ENCODE peak calls at places on chromosomes 13 and 19, in ten cellular contexts. One of them, this sample, is unnamed.

GRCh38 chr19:8811315-8812172 is 20.6 kb downstream of the ZNF558 start:
- DNase-seq in Peyer's patch: no peak
- DNase-seq in IMR-90: peak; percentile 15
- DNase-seq in stomach: no peak
- DNase-seq in endothelial cell of umbilical vein: no peak
- DNase-seq in transverse colon: no peak
- DNase-seq in adrenal gland: no peak
- DNase-seq in suprapubic skin: no peak
- DNase-seq in lower leg skin: no peak
- DNase-seq in ovary: no peak
- DNase-seq in this sample: no peak

GRCh38 chr19:43779147-43779819 is 1.5 kb downstream of the KCNN4 start:
- DNase-seq in lower leg skin: no peak
- DNase-seq in suprapubic skin: no peak
- DNase-seq in ovary: no peak
- DNase-seq in stomach: peak; percentile 68
- DNase-seq in endothelial cell of umbilical vein: no peak
- DNase-seq in adrenal gland: no peak
- DNase-seq in Peyer's patch: peak; percentile 75
- DNase-seq in transverse colon: peak; percentile 82
- DNase-seq in IMR-90: no peak
- DNase-seq in this sample: peak; percentile 86

GRCh38 chr19:4334929-4335833 is 3.4 kb downstream of the STAP2 start:
- DNase-seq in ovary: no peak
- DNase-seq in Peyer's patch: no peak
- DNase-seq in adrenal gland: no peak
- DNase-seq in transverse colon: no peak
- DNase-seq in endothelial cell of umbilical vein: no peak
- DNase-seq in suprapubic skin: no peak
- DNase-seq in lower leg skin: no peak
- DNase-seq in IMR-90: no peak
- DNase-seq in stomach: no peak
- DNase-seq in this sample: no peak

GRCh38 chr19:34120846-34121639 is 51.3 kb upstream of the LSM14A start:
- DNase-seq in endothelial cell of umbilical vein: peak; percentile 65
- DNase-seq in stomach: peak; percentile 31
- DNase-seq in Peyer's patch: no peak
- DNase-seq in IMR-90: peak; percentile 52
- DNase-seq in adrenal gland: no peak
- DNase-seq in lower leg skin: no peak
- DNase-seq in transverse colon: no peak
- DNase-seq in ovary: no peak
- DNase-seq in suprapubic skin: no peak
- DNase-seq in this sample: no peak

GRCh38 chr13:51501592-51502205 is 48.9 kb upstream of the INTS6 start:
- DNase-seq in Peyer's patch: no peak
- DNase-seq in ovary: no peak
- DNase-seq in stomach: no peak
- DNase-seq in IMR-90: peak; percentile 70
- DNase-seq in adrenal gland: no peak
- DNase-seq in transverse colon: no peak
- DNase-seq in lower leg skin: no peak
- DNase-seq in endothelial cell of umbilical vein: no peak
- DNase-seq in suprapubic skin: no peak
- DNase-seq in this sample: no peak

GRCh38 chr19:49808762-49809154 is 4.3 kb downstream of the FUZ start:
- DNase-seq in adrenal gland: peak; percentile 98
- DNase-seq in Peyer's patch: peak; percentile 97
- DNase-seq in suprapubic skin: peak; percentile 99
- DNase-seq in lower leg skin: peak; percentile 99
- DNase-seq in IMR-90: peak; percentile 71
- DNase-seq in stomach: peak; percentile 96
- DNase-seq in endothelial cell of umbilical vein: peak; percentile 85
- DNase-seq in transverse colon: peak; percentile 95
- DNase-seq in ovary: peak; percentile 98
- DNase-seq in this sample: peak; percentile 96

GRCh38 chr19:54105796-54106195 is 3.1 kb downstream of the NDUFA3 start:
- DNase-seq in endothelial cell of umbilical vein: no peak
- DNase-seq in lower leg skin: no peak
- DNase-seq in ovary: no peak
- DNase-seq in transverse colon: no peak
- DNase-seq in suprapubic skin: no peak
- DNase-seq in adrenal gland: no peak
- DNase-seq in stomach: no peak
- DNase-seq in Peyer's patch: peak; percentile 9
- DNase-seq in IMR-90: no peak
- DNase-seq in this sample: peak; percentile 63

GRCh38 chr13:73879346-73880020 is 254.7 kb downstream of the KLF12 start:
- DNase-seq in Peyer's patch: no peak
- DNase-seq in endothelial cell of umbilical vein: no peak
- DNase-seq in ovary: no peak
- DNase-seq in stomach: no peak
- DNase-seq in IMR-90: peak; percentile 16
- DNase-seq in transverse colon: no peak
- DNase-seq in suprapubic skin: no peak
- DNase-seq in lower leg skin: no peak
- DNase-seq in adrenal gland: no peak
- DNase-seq in this sample: no peak

GRCh38 chr13:106523566-106523965 is 11.9 kb downstream of the EFNB2 start:
- DNase-seq in adrenal gland: no peak
- DNase-seq in stomach: no peak
- DNase-seq in IMR-90: no peak
- DNase-seq in suprapubic skin: no peak
- DNase-seq in ovary: no peak
- DNase-seq in endothelial cell of umbilical vein: peak; percentile 45
- DNase-seq in Peyer's patch: no peak
- DNase-seq in lower leg skin: no peak
- DNase-seq in transverse colon: no peak
- DNase-seq in this sample: no peak

GRCh38 chr19:4014541-4015491 is 7.3 kb downstream of the PIAS4 start:
- DNase-seq in endothelial cell of umbilical vein: no peak
- DNase-seq in ovary: no peak
- DNase-seq in lower leg skin: no peak
- DNase-seq in IMR-90: no peak
- DNase-seq in adrenal gland: peak; percentile 64
- DNase-seq in transverse colon: no peak
- DNase-seq in suprapubic skin: peak; percentile 65
- DNase-seq in stomach: peak; percentile 55
- DNase-seq in Peyer's patch: no peak
- DNase-seq in this sample: no peak

DNA sequence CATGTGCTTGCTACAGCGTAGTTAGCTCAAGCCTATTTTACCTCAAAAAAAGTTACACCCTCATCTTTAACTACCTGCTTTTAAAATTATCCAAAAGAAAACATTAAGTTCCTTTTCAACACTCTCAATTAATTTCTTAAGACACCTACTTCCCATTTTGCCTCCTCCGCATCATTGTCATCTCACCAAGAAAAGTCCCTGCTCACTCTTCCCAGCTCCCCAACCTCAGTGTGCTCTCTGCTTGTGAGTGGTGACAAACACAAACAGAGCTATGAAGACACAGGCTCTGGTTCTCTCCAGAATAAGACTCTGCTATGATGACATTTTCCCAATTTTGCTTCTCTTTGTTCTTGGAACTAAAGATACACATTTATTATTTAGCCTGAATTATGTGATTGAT is 385.1 kb upstream of the HTR2A start:
- DNase-seq in Peyer's patch: no peak
- DNase-seq in suprapubic skin: no peak
- DNase-seq in transverse colon: no peak
- DNase-seq in endothelial cell of umbilical vein: no peak
- DNase-seq in lower leg skin: no peak
- DNase-seq in stomach: no peak
- DNase-seq in IMR-90: no peak
- DNase-seq in ovary: no peak
- DNase-seq in adrenal gland: no peak
- DNase-seq in this sample: no peak
- H3K4me3 ChIP-seq in Peyer's patch: no peak overlapping the region
- H3K4me3 ChIP-seq in suprapubic skin: no peak overlapping the region
- H3K4me3 ChIP-seq in transverse colon: no peak overlapping the region
- H3K4me3 ChIP-seq in endothelial cell of umbilical vein: no peak overlapping the region
- H3K4me3 ChIP-seq in lower leg skin: no peak overlapping the region
- H3K4me3 ChIP-seq in stomach: no peak overlapping the region
- H3K4me3 ChIP-seq in IMR-90: no peak overlapping the region
- H3K4me3 ChIP-seq in ovary: no peak overlapping the region
- H3K4me3 ChIP-seq in adrenal gland: no peak overlapping the region
- H3K4me3 ChIP-seq in this sample: no peak overlapping the region

GRCh38 chr19:10872551-10873107 is 1.3 kb downstream of the CARM1 start:
- DNase-seq in suprapubic skin: no peak
- DNase-seq in endothelial cell of umbilical vein: peak; percentile 22
- DNase-seq in ovary: no peak
- DNase-seq in IMR-90: no peak
- DNase-seq in stomach: no peak
- DNase-seq in adrenal gland: no peak
- DNase-seq in Peyer's patch: no peak
- DNase-seq in lower leg skin: no peak
- DNase-seq in transverse colon: no peak
- DNase-seq in this sample: no peak
- TF ChIP-seq CTCF in suprapubic skin: no peak
- TF ChIP-seq CTCF in endothelial cell of umbilical vein: no peak
- TF ChIP-seq CTCF in ovary: no peak
- TF ChIP-seq CTCF in IMR-90: no peak
- TF ChIP-seq CTCF in stomach: no peak
- TF ChIP-seq CTCF in adrenal gland: no peak
- TF ChIP-seq CTCF in Peyer's patch: peak; percentile 1
- TF ChIP-seq CTCF in lower leg skin: no peak
- TF ChIP-seq CTCF in transverse colon: no peak
- TF ChIP-seq CTCF in this sample: no peak

GRCh38 chr19:10317045-10317856 is 1.4 kb upstream of the FDX2 start:
- DNase-seq in stomach: no peak
- DNase-seq in lower leg skin: no peak
- DNase-seq in transverse colon: no peak
- DNase-seq in IMR-90: no peak
- DNase-seq in Peyer's patch: no peak
- DNase-seq in suprapubic skin: no peak
- DNase-seq in adrenal gland: no peak
- DNase-seq in ovary: no peak
- DNase-seq in endothelial cell of umbilical vein: no peak
- DNase-seq in this sample: no peak

GRCh38 chr19:10317857-10318462 is 2.1 kb upstream of the FDX2 start:
- DNase-seq in suprapubic skin: no peak
- DNase-seq in adrenal gland: no peak
- DNase-seq in Peyer's patch: no peak
- DNase-seq in ovary: no peak
- DNase-seq in IMR-90: no peak
- DNase-seq in lower leg skin: no peak
- DNase-seq in transverse colon: no peak
- DNase-seq in endothelial cell of umbilical vein: no peak
- DNase-seq in stomach: no peak
- DNase-seq in this sample: no peak

GRCh38 chr19:10316229-10317044 is 622 bp upstream of the FDX2 start:
- DNase-seq in transverse colon: no peak
- DNase-seq in suprapubic skin: no peak
- DNase-seq in Peyer's patch: no peak
- DNase-seq in ovary: no peak
- DNase-seq in IMR-90: no peak
- DNase-seq in stomach: no peak
- DNase-seq in adrenal gland: no peak
- DNase-seq in endothelial cell of umbilical vein: no peak
- DNase-seq in lower leg skin: no peak
- DNase-seq in this sample: no peak

GRCh38 chr19:10318807-10319426 is 3.1 kb upstream of the FDX2 start:
- DNase-seq in IMR-90: no peak
- DNase-seq in Peyer's patch: no peak
- DNase-seq in ovary: no peak
- DNase-seq in endothelial cell of umbilical vein: no peak
- DNase-seq in suprapubic skin: no peak
- DNase-seq in lower leg skin: no peak
- DNase-seq in transverse colon: no peak
- DNase-seq in stomach: no peak
- DNase-seq in adrenal gland: no peak
- DNase-seq in this sample: no peak

DNA sequence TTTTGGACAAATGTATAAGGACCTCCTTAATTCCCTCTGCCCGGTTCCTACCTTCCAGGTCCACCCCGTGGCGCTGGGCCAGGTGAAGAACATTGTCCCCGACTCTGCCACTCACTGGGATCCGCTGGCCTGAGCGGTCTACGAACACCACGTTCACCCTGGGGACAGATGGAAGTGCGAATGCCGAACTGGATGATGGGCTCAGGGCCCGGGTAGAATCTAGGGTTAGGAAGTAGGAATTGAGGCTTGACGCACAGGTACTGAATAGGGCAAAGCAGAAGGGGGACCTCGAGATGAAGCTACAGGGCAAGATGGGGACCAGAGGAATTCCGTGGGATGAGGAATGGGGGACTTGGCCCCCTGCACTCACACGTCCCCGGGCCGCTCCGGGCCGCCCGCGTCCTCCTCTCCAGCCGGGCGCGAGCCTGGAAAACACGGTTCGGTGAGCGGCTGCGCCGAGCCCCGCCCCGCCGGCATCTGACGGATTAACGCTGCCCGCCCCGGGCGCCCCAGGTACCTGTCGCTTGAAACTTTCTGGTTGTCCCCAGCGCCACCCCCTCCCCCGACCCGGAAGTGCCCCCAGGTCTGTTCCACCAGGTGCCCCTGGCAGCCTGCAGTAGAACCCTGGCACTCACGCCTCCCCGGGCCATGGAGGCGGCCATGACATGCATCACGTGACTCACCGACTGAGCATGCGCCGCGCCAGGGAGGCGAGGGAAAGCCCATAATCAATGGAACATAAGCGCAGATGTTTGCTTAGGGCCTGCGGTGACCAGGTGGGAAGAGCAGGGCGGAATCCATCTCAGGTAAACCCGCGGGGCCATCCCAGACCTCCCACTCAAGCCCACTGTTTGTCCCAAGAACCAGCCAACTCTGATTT is at the start of gene FDX2:
- DNase-seq in endothelial cell of umbilical vein: peak; percentile 85
- DNase-seq in transverse colon: peak; percentile 92
- DNase-seq in IMR-90: peak; percentile 67
- DNase-seq in Peyer's patch: peak; percentile 94
- DNase-seq in lower leg skin: peak; percentile 98
- DNase-seq in ovary: peak; percentile 91
- DNase-seq in adrenal gland: peak; percentile 89
- DNase-seq in stomach: peak; percentile 91
- DNase-seq in suprapubic skin: peak; percentile 92
- DNase-seq in this sample: peak; percentile 95
- TF ChIP-seq POLR2A in endothelial cell of umbilical vein: peak; percentile 96
- TF ChIP-seq POLR2A in transverse colon: peak; percentile 32
- TF ChIP-seq POLR2A in IMR-90: no peak
- TF ChIP-seq POLR2A in Peyer's patch: no peak
- TF ChIP-seq POLR2A in lower leg skin: no peak
- TF ChIP-seq POLR2A in ovary: peak; percentile 4
- TF ChIP-seq POLR2A in adrenal gland: no peak
- TF ChIP-seq POLR2A in stomach: no peak
- TF ChIP-seq POLR2A in suprapubic skin: no peak
- TF ChIP-seq POLR2A in this sample: no peak

GRCh38 chr13:114027826-114028225 is 54.0 kb upstream of the C13orf46 start:
- DNase-seq in ovary: no peak
- DNase-seq in suprapubic skin: no peak
- DNase-seq in transverse colon: no peak
- DNase-seq in IMR-90: no peak
- DNase-seq in lower leg skin: no peak
- DNase-seq in endothelial cell of umbilical vein: no peak
- DNase-seq in stomach: no peak
- DNase-seq in adrenal gland: no peak
- DNase-seq in Peyer's patch: no peak
- DNase-seq in this sample: no peak
- H3K4me3 ChIP-seq in ovary: no peak overlapping the region
- H3K4me3 ChIP-seq in suprapubic skin: no peak overlapping the region
- H3K4me3 ChIP-seq in transverse colon: no peak overlapping the region
- H3K4me3 ChIP-seq in IMR-90: no peak overlapping the region
- H3K4me3 ChIP-seq in lower leg skin: no peak overlapping the region
- H3K4me3 ChIP-seq in endothelial cell of umbilical vein: no peak overlapping the region
- H3K4me3 ChIP-seq in stomach: no peak overlapping the region
- H3K4me3 ChIP-seq in adrenal gland: no peak overlapping the region
- H3K4me3 ChIP-seq in Peyer's patch: no peak overlapping the region
- H3K4me3 ChIP-seq in this sample: no peak overlapping the region

This sample was measured in spleen.